ENCODE peak calls at places on chromosomes 13 and 19, in nine cellular contexts. A, T, Z, W, R, E, C, F and J are unnamed samples.
A peak's percentile ranks its signal among the peaks of the same experiment; 100 is the strongest.

GRCh38 chr13:34941835-34942731 is at the start of gene NBEA:
- DNase-seq in Z (peak; percentile 44), F (peak; percentile 74), C (peak; percentile 35), R (peak; percentile 67), W (peak; percentile 41), T (peak; percentile 3), A (peak; percentile 83), E (peak; percentile 72), J (peak; percentile 81)

GRCh38 chr13:41017744-41018582 is 1.2 kb downstream of the ELF1 start:
- DNase-seq in W (no peak), F (no peak), T (no peak), C (no peak), E (no peak), R (no peak), A (no peak), Z (no peak), J (peak; percentile 66)

GRCh38 chr19:41904118-41904870 is 21.3 kb downstream of the ARHGEF1 start:
- DNase-seq in F (no peak), W (no peak), C (no peak), Z (no peak), A (peak; percentile 89), T (no peak), R (no peak), E (peak; percentile 86), J (no peak)

GRCh38 chr19:45016388-45017314 is 15.4 kb downstream of the RELB start:
- DNase-seq in E (peak; percentile 68), Z (peak; percentile 68), A (peak; percentile 33), R (peak; percentile 57), T (no peak), C (peak; percentile 57), W (peak; percentile 66), F (no peak), J (peak; percentile 99)

GRCh38 chr13:78816592-78816991 is 157.6 kb upstream of the OBI1 start:
- DNase-seq in E (no peak), W (no peak), C (no peak), Z (no peak), F (no peak), R (no peak), T (no peak), A (no peak), J (no peak)

GRCh38 chr19:44643605-44644390 is at the start of gene PVR:
- DNase-seq in W (no peak), E (peak; percentile 51), A (peak; percentile 62), F (peak; percentile 69), Z (peak; percentile 71), C (no peak), R (peak; percentile 8), T (peak; percentile 26), J (no peak)

GRCh38 chr19:4707322-4707721 is 16.3 kb downstream of the DPP9 start:
- DNase-seq in C (no peak), A (no peak), T (no peak), E (no peak), Z (no peak), F (no peak), R (no peak), W (no peak), J (no peak)

GRCh38 chr13:79765331-79765730 is 284.4 kb downstream of the NDFIP2 start:
- DNase-seq in W (no peak), F (no peak), C (no peak), Z (no peak), E (no peak), R (no peak), A (no peak), T (no peak), J (no peak)

GRCh38 chr13:75857291-75857690 is 221.2 kb downstream of the LMO7 start:
- DNase-seq in E (no peak), A (no peak), W (no peak), Z (no peak), T (no peak), C (no peak), R (no peak), F (no peak), J (no peak)

GRCh38 chr19:41702208-41702651 is 6.2 kb upstream of the CEACAM5 start:
- DNase-seq in R (no peak), C (no peak), E (no peak), T (no peak), F (no peak), W (no peak), A (no peak), Z (peak; percentile 28), J (no peak)

GRCh38 chr13:44141725-44142539 is 231.7 kb upstream of the SERP2 start:
- DNase-seq in R (peak; percentile 87), A (peak; percentile 72), E (peak; percentile 98), W (peak; percentile 87), Z (peak; percentile 96), T (peak; percentile 91), F (peak; percentile 98), C (peak; percentile 54), J (peak; percentile 94)

GRCh38 chr19:15455996-15456395 is 6.2 kb upstream of the WIZ start:
- DNase-seq in A (no peak), W (no peak), F (no peak), E (no peak), T (no peak), Z (no peak), C (no peak), R (no peak), J (no peak)

GRCh38 chr19:28185646-28186045 is 1027.3 kb downstream of the UQCRFS1 start:
- DNase-seq in A (no peak), E (no peak), Z (no peak), F (no peak), W (no peak), C (no peak), T (no peak), R (no peak), J (no peak)